ENCODE peak calls at places on chromosomes 6 and 20, in ten cellular contexts. E, R, V, A, L, B, F, W, J and I are unnamed samples.
A peak's percentile ranks its signal among the peaks of the same experiment; 100 is the strongest.

GRCh38 chr6:43471399-43471798 is 6.0 kb upstream of the TJAP1 start:
- DNase-seq in E (no peak), R (no peak), V (no peak), A (no peak), L (no peak), B (no peak), F (no peak), W (no peak), J (peak; percentile 80), I (no peak)

GRCh38 chr6:53347921-53348435 is 772 bp downstream of the ELOVL5 start:
- DNase-seq in E (peak; percentile 84), R (peak; percentile 87), V (peak; percentile 60), A (peak; percentile 29), L (peak; percentile 78), B (no peak), F (peak; percentile 65), W (peak; percentile 55), J (peak; percentile 36), I (peak; percentile 52)

GRCh38 chr6:7784706-7785105 is 58.8 kb downstream of the BMP6 start:
- DNase-seq in E (no peak), R (no peak), V (no peak), A (no peak), L (no peak), B (no peak), F (no peak), W (no peak), J (no peak), I (no peak)

GRCh38 chr6:43215066-43215465 is 14.2 kb downstream of the DNPH1 start:
- DNase-seq in E (no peak), R (no peak), V (no peak), A (no peak), L (no peak), B (no peak), F (no peak), W (no peak), J (no peak), I (no peak)

GRCh38 chr6:137157601-137158000 is 15.8 kb downstream of the IL22RA2 start:
- DNase-seq in E (no peak), R (no peak), V (no peak), A (no peak), L (no peak), B (no peak), F (no peak), W (no peak), J (no peak), I (no peak)

GRCh38 chr6:154154389-154154967 is 115.4 kb downstream of the OPRM1 start:
- DNase-seq in E (peak; percentile 77), R (no peak), V (peak; percentile 68), A (peak; percentile 53), L (peak; percentile 83), B (peak; percentile 65), F (peak; percentile 53), W (peak; percentile 61), J (peak; percentile 78), I (peak; percentile 30)

GRCh38 chr6:3566812-3567211 is 110.0 kb upstream of the SLC22A23 start:
- DNase-seq in E (peak; percentile 42), R (no peak), V (no peak), A (no peak), L (no peak), B (peak; percentile 16), F (no peak), W (no peak), J (no peak), I (no peak)

GRCh38 chr6:168724033-168724432 is 283.0 kb downstream of the SMOC2 start:
- DNase-seq in E (no peak), R (no peak), V (no peak), A (no peak), L (no peak), B (no peak), F (no peak), W (no peak), J (no peak), I (no peak)

GRCh38 chr6:142357879-142358278 is 56.1 kb downstream of the ADGRG6 start:
- DNase-seq in E (peak; percentile 26), R (no peak), V (no peak), A (no peak), L (no peak), B (no peak), F (no peak), W (no peak), J (no peak), I (no peak)

GRCh38 chr6:115271434-115271833 is 789.3 kb downstream of the FRK start:
- DNase-seq in E (no peak), R (no peak), V (no peak), A (no peak), L (peak; percentile 1), B (no peak), F (no peak), W (no peak), J (no peak), I (no peak)

DNA sequence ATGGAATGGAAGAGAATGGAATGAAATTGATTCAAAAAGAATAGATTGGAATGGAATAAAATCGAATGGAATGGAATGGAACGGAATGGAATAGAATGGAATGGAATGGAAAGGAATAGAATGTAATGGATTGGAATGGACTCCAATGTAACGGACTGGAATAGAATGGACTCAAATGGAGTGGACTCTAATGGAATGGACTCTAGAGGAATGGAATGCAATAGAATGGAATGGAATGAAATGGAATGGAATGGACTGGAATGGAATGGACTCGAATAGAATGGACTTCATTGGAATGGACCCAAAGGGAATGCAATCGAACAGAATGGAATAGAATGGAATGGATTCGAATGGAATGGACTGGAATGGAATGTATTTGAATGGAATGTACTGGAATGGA is 19.7 kb upstream of the DEFB115 start:
- DNase-seq in E (no peak), R (no peak), V (no peak), A (no peak), L (no peak), B (no peak), F (no peak), W (no peak), J (no peak), I (no peak)
- H3K9me3 ChIP-seq in E (peaks cover 4% of the 10 kb centered on the region), R (peaks cover 6% of the 10 kb centered on the region), V (peaks cover 62% of the 10 kb centered on the region), A (peaks cover 83% of the 10 kb centered on the region), L (peaks cover 32% of the 10 kb centered on the region), B (peaks cover 83% of the 10 kb centered on the region), F (peaks cover 41% of the 10 kb centered on the region), W (peaks cover 80% of the 10 kb centered on the region), J (peaks cover 100% of the 10 kb centered on the region), I (peaks cover 24% of the 10 kb centered on the region)

DNA sequence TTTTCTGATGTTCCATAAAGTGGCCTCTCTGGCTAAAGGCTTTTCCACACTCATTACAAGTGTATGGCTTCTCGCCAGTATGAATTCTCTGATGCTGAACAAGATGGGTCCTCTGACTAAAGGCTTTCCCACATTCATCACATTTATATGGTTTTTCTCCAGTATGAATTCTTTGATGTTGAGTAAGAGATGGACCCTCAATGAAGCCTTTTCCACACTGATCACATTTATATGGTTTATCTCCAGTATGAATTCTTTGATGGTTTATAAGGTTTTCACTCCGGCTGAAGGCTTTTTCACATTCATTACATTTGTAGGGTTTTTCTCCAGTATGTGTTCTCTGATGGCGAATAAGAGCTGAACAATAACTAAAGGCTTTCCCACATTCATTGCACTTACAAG is 20.4 kb downstream of the ZNF184 start:
- DNase-seq in E (peak; percentile 14), R (no peak), V (no peak), A (no peak), L (no peak), B (no peak), F (no peak), W (no peak), J (no peak), I (no peak)
- H3K9me3 ChIP-seq in E (peaks cover 8% of the 10 kb centered on the region), R (peaks cover 6% of the 10 kb centered on the region), V (peaks cover 74% of the 10 kb centered on the region), A (peaks cover 99% of the 10 kb centered on the region), L (peaks cover 11% of the 10 kb centered on the region), B (peaks cover 30% of the 10 kb centered on the region), F (peaks cover 46% of the 10 kb centered on the region), W (peaks cover 83% of the 10 kb centered on the region), J (peaks cover 100% of the 10 kb centered on the region), I (peaks cover 80% of the 10 kb centered on the region)

GRCh38 chr20:42197599-42197998 is 579.4 kb upstream of the CHD6 start:
- DNase-seq in E (no peak), R (no peak), V (no peak), A (no peak), L (no peak), B (no peak), F (no peak), W (no peak), J (no peak), I (no peak)
- H3K9me3 ChIP-seq in E (no peaks in the 10 kb centered on the region), R (no peaks in the 10 kb centered on the region), V (no peaks in the 10 kb centered on the region), A (no peaks in the 10 kb centered on the region), L (no peaks in the 10 kb centered on the region), B (peaks cover 31% of the 10 kb centered on the region), F (no peaks in the 10 kb centered on the region), W (no peaks in the 10 kb centered on the region), J (no peaks in the 10 kb centered on the region), I (no peaks in the 10 kb centered on the region)

DNA sequence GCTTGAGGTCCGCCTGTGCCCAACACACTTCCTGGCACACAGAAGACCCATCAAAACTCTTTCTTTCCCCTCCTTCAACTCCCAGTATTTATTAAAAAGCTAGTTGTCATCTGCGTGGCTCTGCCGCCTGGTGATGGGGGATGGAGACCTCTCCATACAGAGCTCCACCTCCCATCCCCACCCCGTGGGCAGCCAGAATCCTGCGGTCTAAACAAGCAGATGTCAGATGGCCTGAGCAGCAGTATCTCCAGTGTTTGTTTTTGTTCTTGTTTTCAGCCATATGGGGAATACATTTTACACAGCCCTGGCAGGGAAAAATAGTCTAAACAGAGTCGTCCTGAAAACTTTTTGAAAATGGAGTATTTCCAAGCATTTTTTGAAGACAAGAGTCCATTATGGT is 91.3 kb downstream of the TCP11 start:
- DNase-seq in E (peak; percentile 68), R (peak; percentile 79), V (no peak), A (no peak), L (no peak), B (peak; percentile 89), F (no peak), W (no peak), J (no peak), I (no peak)
- H3K9me3 ChIP-seq in E (no peaks in the 10 kb centered on the region), R (no peaks in the 10 kb centered on the region), V (no peaks in the 10 kb centered on the region), A (no peaks in the 10 kb centered on the region), L (no peaks in the 10 kb centered on the region), B (no peaks in the 10 kb centered on the region), F (no peaks in the 10 kb centered on the region), W (no peaks in the 10 kb centered on the region), J (no peaks in the 10 kb centered on the region), I (no peaks in the 10 kb centered on the region)